ENCODE peak calls at places on chromosomes 6 and 20, in four cellular contexts. N is amniotic stem cell; Z is nephron progenitor cell; M is activated CD8-positive, alpha-beta T cell treated with anti-CD3 and anti-CD28 coated beads for 36 hours. Y is an unnamed sample.

GRCh38 chr6:34616230-34616591 is 60.1 kb upstream of the SPDEF start:
- DNase-seq in N (no peak), M (no peak), Z (no peak), Y (no peak)

GRCh38 chr6:161548713-161549112 is 274.9 kb upstream of the AGPAT4 start:
- DNase-seq in Z (no peak), M (no peak), N (no peak), Y (no peak)

GRCh38 chr20:36301359-36302119 is 4.6 kb upstream of the DLGAP4 start:
- DNase-seq in M (no peak), Z (no peak), N (no peak), Y (no peak)

GRCh38 chr6:35044145-35044745 is 96.9 kb downstream of the TCP11 start:
- DNase-seq in N (no peak), Z (no peak), M (no peak), Y (no peak)

GRCh38 chr20:58479666-58480454 is 35.3 kb downstream of the APCDD1L start:
- DNase-seq in Z (no peak), N (no peak), M (no peak), Y (no peak)

GRCh38 chr20:3084283-3084985 is at the start of gene AVP:
- DNase-seq in M (no peak), N (no peak), Z (no peak), Y (no peak)

GRCh38 chr20:58349586-58349985 is 39.4 kb upstream of the VAPB start:
- DNase-seq in M (no peak), Z (no peak), N (peak), Y (no peak)

GRCh38 chr20:50436052-50436656 is 74.0 kb upstream of the PTPN1 start:
- DNase-seq in N (no peak), Z (no peak), M (no peak), Y (no peak)

GRCh38 chr20:60632420-60633262 is 619.4 kb upstream of the CDH4 start:
- DNase-seq in M (no peak), N (no peak), Z (no peak), Y (no peak)

GRCh38 chr6:19605624-19606023 is 231.5 kb upstream of the ID4 start:
- DNase-seq in Z (no peak), M (no peak), N (no peak), Y (no peak)

GRCh38 chr6:15443119-15443518 is 197.2 kb downstream of the JARID2 start:
- DNase-seq in N (peak), Z (no peak), M (no peak), Y (no peak)

GRCh38 chr6:106519460-106520394 is 109.6 kb downstream of the RTN4IP1 start:
- DNase-seq in N (peak), Z (no peak), M (peak), Y (no peak)

GRCh38 chr20:43666376-43667328 is at the start of gene MYBL2:
- DNase-seq in N (peak), M (peak), Z (peak), Y (peak)

GRCh38 chr20:53942973-53943372 is 127.4 kb downstream of the BCAS1 start:
- DNase-seq in M (no peak), Z (no peak), N (no peak), Y (no peak)

GRCh38 chr6:119347466-119348307 is 1.9 kb downstream of the MAN1A1 start:
- DNase-seq in M (peak), Z (peak), N (no peak), Y (no peak)

GRCh38 chr6:53112871-53113270 is 35.8 kb downstream of the GCM1 start:
- DNase-seq in M (no peak), N (no peak), Z (no peak), Y (no peak)

GRCh38 chr20:37220796-37221195 is 40.8 kb downstream of the GHRH start:
- DNase-seq in M (no peak), Z (no peak), N (no peak), Y (no peak)

GRCh38 chr6:111804627-111805235 is 68.5 kb downstream of the FYN start:
- DNase-seq in M (peak), Z (no peak), N (no peak), Y (no peak)

GRCh38 chr6:155939253-155939652 is 483.6 kb upstream of the NOX3 start:
- DNase-seq in M (no peak), Z (no peak), N (no peak), Y (no peak)

GRCh38 chr6:17703256-17703694 is 3.5 kb downstream of the NUP153 start:
- DNase-seq in M (peak), Z (no peak), N (no peak), Y (no peak)

GRCh38 chr6:14730654-14731053 is 515.2 kb upstream of the JARID2 start:
- DNase-seq in Z (no peak), N (no peak), M (no peak), Y (no peak)

GRCh38 chr6:166488081-166488685 is 98.3 kb downstream of the RAMACL start:
- DNase-seq in Z (no peak), M (peak), N (no peak), Y (no peak)

GRCh38 chr20:15674253-15675145 is 898.7 kb downstream of the KIF16B start:
- DNase-seq in N (no peak), M (no peak), Z (no peak), Y (no peak)

GRCh38 chr6:73747293-73747692 is 51.3 kb downstream of the CD109 start:
- DNase-seq in M (no peak), N (no peak), Z (no peak), Y (no peak)

GRCh38 chr6:41423002-41423401 is 87.6 kb downstream of the NCR2 start:
- DNase-seq in N (no peak), M (no peak), Z (no peak), Y (no peak)

GRCh38 chr20:23049201-23049932 is at the start of gene THBD:
- DNase-seq in M (peak), N (peak), Z (peak), Y (no peak)

GRCh38 chr6:73180718-73181619 is 44.3 kb downstream of the KHDC1L start:
- DNase-seq in M (no peak), N (peak), Z (peak), Y (no peak)

GRCh38 chr6:111033628-111034289 is 51.9 kb downstream of the RPF2 start:
- DNase-seq in M (no peak), N (no peak), Z (no peak), Y (no peak)

GRCh38 chr6:169529931-169530761 is 171.7 kb downstream of the WDR27 start:
- DNase-seq in M (peak), N (no peak), Z (no peak), Y (no peak)

GRCh38 chr6:156848533-156848932 is 71.4 kb downstream of the ARID1B start:
- DNase-seq in M (no peak), Z (peak), N (no peak), Y (no peak)

GRCh38 chr6:113680351-113680750 is 176.8 kb upstream of the MARCKS start:
- DNase-seq in Z (no peak), M (no peak), N (no peak), Y (no peak)

GRCh38 chr6:104959453-104959858 is 2.5 kb downstream of the LIN28B start:
- DNase-seq in N (no peak), Z (no peak), M (no peak), Y (no peak)